ENCODE peak calls at places on chromosomes 13 and 19, in four cellular contexts. One of them, this sample, is unnamed.

GRCh38 chr13:46265292-46265691 is 53.6 kb downstream of the LRRC63 start:
- DNase-seq in HepG2: no peak
- DNase-seq in IMR-90: no peak
- DNase-seq in H1: no peak
- DNase-seq in this sample: no peak

GRCh38 chr13:114079601-114080536 is 52.6 kb downstream of the RASA3 start:
- DNase-seq in HepG2: no peak
- DNase-seq in IMR-90: no peak
- DNase-seq in H1: no peak
- DNase-seq in this sample: no peak

GRCh38 chr19:29478578-29479565 is 46.9 kb upstream of the VSTM2B start:
- DNase-seq in HepG2: peak
- DNase-seq in IMR-90: no peak
- DNase-seq in H1: peak
- DNase-seq in this sample: peak

GRCh38 chr13:78993792-78994191 is 334.8 kb upstream of the OBI1 start:
- DNase-seq in HepG2: no peak
- DNase-seq in IMR-90: no peak
- DNase-seq in H1: no peak
- DNase-seq in this sample: no peak

GRCh38 chr13:98476106-98476505 is 100.8 kb downstream of the STK24 start:
- DNase-seq in HepG2: no peak
- DNase-seq in IMR-90: no peak
- DNase-seq in H1: no peak
- DNase-seq in this sample: no peak

GRCh38 chr13:109146912-109147624 is 517.7 kb downstream of the MYO16 start:
- DNase-seq in HepG2: no peak
- DNase-seq in IMR-90: peak
- DNase-seq in H1: no peak
- DNase-seq in this sample: peak

GRCh38 chr13:44833626-44834025 is 155.6 kb downstream of the NUFIP1 start:
- DNase-seq in HepG2: no peak
- DNase-seq in IMR-90: no peak
- DNase-seq in H1: no peak
- DNase-seq in this sample: no peak

GRCh38 chr13:40149611-40150283 is 494.3 kb downstream of the COG6 start:
- DNase-seq in HepG2: no peak
- DNase-seq in IMR-90: peak
- DNase-seq in H1: no peak
- DNase-seq in this sample: peak

GRCh38 chr13:51674276-51674675 is 90.0 kb downstream of the WDFY2 start:
- DNase-seq in HepG2: no peak
- DNase-seq in IMR-90: no peak
- DNase-seq in H1: no peak
- DNase-seq in this sample: no peak

GRCh38 chr13:99384468-99384867 is 77.3 kb upstream of the GPR183 start:
- DNase-seq in HepG2: no peak
- DNase-seq in IMR-90: no peak
- DNase-seq in H1: no peak
- DNase-seq in this sample: no peak

GRCh38 chr19:35354898-35355297 is 3.4 kb upstream of the FFAR3 start:
- DNase-seq in HepG2: no peak
- DNase-seq in IMR-90: no peak
- DNase-seq in H1: no peak
- DNase-seq in this sample: no peak

DNA sequence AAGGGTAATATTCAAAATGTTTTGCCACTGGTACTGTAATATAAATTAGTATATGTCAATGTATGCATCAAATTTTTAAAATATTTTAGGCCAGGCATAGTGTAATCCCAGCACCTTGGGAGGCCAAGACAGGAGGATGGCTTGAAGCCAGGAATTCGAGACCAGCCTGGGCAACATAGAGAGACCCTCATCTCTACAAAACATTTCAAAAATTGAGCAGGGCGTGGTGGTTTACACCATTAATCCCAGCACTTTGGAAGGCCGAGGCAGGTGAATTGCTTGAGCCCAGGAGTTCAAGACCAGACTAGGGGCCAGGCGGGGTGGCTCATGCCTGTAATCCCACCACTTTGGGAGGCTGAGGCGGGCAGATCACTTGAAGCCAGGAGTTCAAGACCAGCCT is 14.1 kb upstream of the STRN4 start:
- DNase-seq in HepG2: no peak
- DNase-seq in IMR-90: no peak
- DNase-seq in H1: no peak
- DNase-seq in this sample: no peak
- TF ChIP-seq MAFK in HepG2: no peak
- TF ChIP-seq MAFK in IMR-90: no peak
- TF ChIP-seq MAFK in H1: no peak
- TF ChIP-seq MAFK in this sample: no peak

GRCh38 chr13:41827507-41828213 is 133.2 kb downstream of the VWA8 start:
- DNase-seq in HepG2: no peak
- DNase-seq in IMR-90: peak
- DNase-seq in H1: no peak
- DNase-seq in this sample: peak
- TF ChIP-seq MAFK in HepG2: no peak
- TF ChIP-seq MAFK in IMR-90: peak
- TF ChIP-seq MAFK in H1: no peak
- TF ChIP-seq MAFK in this sample: peak

DNA sequence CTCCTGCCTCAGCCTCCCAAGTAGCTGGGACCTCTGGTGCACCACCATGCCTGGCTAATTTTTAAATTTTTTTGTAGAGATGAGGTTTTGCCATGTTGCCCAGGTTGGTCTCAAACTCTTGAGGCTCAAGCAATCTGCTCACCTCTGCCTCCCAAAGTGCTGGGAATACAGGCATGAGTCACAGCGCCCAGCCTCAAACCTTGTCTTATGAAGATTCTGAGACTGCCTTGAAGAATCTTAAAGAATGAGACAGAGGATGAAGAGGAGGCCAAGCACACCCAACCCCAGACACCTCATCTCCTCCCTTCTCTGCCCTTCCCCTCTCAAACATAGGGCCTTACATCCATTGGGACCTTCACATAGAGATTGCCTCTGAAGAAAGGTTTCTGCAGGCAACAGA is 179.7 kb downstream of the ABCC4 start:
- DNase-seq in HepG2: no peak
- DNase-seq in IMR-90: no peak
- DNase-seq in H1: no peak
- DNase-seq in this sample: peak
- TF ChIP-seq MAFK in HepG2: no peak
- TF ChIP-seq MAFK in IMR-90: no peak
- TF ChIP-seq MAFK in H1: no peak
- TF ChIP-seq MAFK in this sample: no peak

DNA sequence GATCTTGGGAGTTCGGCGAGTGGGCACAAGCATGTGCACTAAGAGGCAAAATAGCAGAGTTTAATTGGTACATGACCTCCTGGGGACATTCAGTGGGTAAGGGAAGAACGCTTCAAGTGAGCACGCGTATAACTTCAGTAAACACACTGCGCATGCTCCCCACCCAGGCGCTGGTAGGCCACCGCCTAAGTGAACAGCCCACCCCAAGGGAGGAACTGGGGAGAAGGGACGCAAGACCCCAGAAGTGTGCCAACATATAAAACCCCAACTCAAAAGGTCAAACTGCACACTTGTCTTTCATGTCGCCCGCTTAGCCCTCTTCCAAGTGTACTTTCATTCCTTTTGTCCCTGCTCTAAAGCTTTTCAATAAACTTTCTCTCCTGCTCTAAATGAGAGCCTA is 10.5 kb upstream of the NTN5 start:
- DNase-seq in HepG2: no peak
- DNase-seq in IMR-90: peak
- DNase-seq in H1: no peak
- DNase-seq in this sample: no peak
- TF ChIP-seq MAFK in HepG2: no peak
- TF ChIP-seq MAFK in IMR-90: no peak
- TF ChIP-seq MAFK in H1: no peak
- TF ChIP-seq MAFK in this sample: no peak

DNA sequence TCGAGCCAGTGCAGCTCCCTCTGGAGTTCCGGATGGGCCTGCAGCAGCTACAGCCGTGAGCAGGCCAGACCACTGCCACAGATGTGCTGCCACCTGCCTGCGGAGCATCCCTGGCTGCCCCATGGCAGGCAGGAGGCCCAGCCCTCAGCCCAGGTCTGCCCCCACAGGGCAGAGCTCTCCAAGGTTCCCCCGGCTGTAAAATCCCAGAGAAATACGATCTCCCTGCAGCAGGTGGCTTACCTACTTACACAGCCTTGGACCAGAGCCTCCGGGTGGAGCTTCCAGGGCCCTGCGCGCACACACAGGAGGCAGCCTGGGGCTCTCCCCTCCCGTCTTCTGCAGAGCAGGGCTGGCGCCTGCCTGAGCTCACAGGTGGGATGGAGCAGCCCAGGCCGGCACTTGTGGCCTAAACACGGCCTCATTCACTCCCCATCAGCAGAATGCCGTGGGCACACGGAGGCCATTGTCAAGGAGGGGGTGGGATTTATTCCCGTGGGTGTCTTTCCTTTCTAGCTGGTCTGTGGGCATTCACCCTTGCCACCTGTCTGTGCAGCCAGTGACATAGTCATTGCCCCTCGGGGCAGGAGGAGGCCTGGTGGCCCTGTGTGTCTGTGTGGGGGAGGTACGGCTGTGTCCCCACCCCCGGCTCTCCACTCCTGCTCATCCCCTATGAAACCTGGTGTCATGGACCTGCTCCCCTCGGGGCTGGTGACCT is 118.0 kb downstream of the KDM4B start:
- DNase-seq in HepG2: no peak
- DNase-seq in IMR-90: no peak
- DNase-seq in H1: peak
- DNase-seq in this sample: peak
- TF ChIP-seq MAFK in HepG2: no peak
- TF ChIP-seq MAFK in IMR-90: no peak
- TF ChIP-seq MAFK in H1: no peak
- TF ChIP-seq MAFK in this sample: no peak

DNA sequence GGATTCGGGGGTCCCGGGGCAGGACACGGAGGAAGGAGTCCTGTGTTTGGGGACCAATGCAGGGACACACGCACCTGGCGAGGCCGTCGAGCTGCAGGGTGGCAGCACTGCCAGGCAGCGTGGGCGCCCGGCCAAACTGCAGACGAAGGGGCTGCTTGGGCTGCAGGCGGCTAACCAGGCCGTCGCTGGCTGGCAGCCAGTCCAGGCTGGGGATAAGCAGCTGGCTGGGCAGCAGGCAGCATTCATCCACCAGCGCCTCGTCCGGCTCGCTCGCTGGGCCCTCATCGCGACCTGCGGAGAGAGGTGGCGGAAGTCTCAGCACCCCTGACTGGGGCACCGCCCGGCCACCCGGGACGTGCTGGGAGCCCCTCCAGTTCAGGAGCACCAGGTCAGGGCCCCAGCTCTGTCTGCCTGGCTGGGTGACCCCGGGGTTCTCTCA is 11.5 kb downstream of the CFD start:
- DNase-seq in HepG2: no peak
- DNase-seq in IMR-90: peak
- DNase-seq in H1: no peak
- DNase-seq in this sample: peak
- TF ChIP-seq MAFK in HepG2: no peak
- TF ChIP-seq MAFK in IMR-90: no peak
- TF ChIP-seq MAFK in H1: no peak
- TF ChIP-seq MAFK in this sample: no peak

DNA sequence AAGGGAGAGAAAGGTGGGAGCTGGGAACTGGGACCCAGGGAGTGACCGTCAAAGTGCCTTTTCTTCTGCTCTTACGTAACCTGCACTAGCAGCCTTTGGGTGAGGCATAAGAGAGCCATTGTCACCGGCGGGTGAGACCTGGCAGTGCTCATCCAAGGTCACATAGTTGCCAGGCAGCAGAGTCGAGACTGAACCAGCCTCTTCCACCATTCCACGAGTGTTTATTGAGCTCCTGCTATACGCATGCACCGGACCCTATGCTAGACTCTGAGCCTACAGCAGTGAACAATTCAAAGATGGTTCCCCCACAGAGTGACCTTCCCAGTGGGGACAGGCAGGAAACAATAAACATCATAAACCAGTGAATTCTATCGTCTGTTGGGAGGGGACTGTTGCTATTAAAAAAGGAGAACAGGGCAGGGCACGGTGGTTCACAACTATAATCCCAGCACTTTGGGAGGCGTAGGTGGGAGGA is 18.6 kb upstream of the STRN4 start:
- DNase-seq in HepG2: peak
- DNase-seq in IMR-90: no peak
- DNase-seq in H1: no peak
- DNase-seq in this sample: no peak
- TF ChIP-seq MAFK in HepG2: no peak
- TF ChIP-seq MAFK in IMR-90: no peak
- TF ChIP-seq MAFK in H1: no peak
- TF ChIP-seq MAFK in this sample: no peak

GRCh38 chr19:18469245-18470107 is 31.5 kb upstream of the ISYNA1 start:
- DNase-seq in HepG2: peak
- DNase-seq in IMR-90: peak
- DNase-seq in H1: peak
- DNase-seq in this sample: peak
- TF ChIP-seq MAFK in HepG2: no peak
- TF ChIP-seq MAFK in IMR-90: no peak
- TF ChIP-seq MAFK in H1: no peak
- TF ChIP-seq MAFK in this sample: no peak

GRCh38 chr19:52566588-52566987 is 3.5 kb upstream of the ZNF701 start:
- DNase-seq in HepG2: no peak
- DNase-seq in IMR-90: peak
- DNase-seq in H1: no peak
- DNase-seq in this sample: peak
- TF ChIP-seq MAFK in HepG2: no peak
- TF ChIP-seq MAFK in IMR-90: no peak
- TF ChIP-seq MAFK in H1: no peak
- TF ChIP-seq MAFK in this sample: no peak